ENCODE peak calls at places on chromosomes 6 and 20, in five cellular contexts. U, M, X, G and L are unnamed samples.

GRCh38 chr20:1933465-1933870 is 38.3 kb downstream of the SIRPA start:
- DNase-seq in U (peak), M (peak), X (peak), G (no peak), L (no peak)

GRCh38 chr6:79895382-79896100 is 51.8 kb downstream of the ELOVL4 start:
- DNase-seq in U (no peak), M (peak), X (no peak), G (no peak), L (no peak)

GRCh38 chr6:50989123-50989522 is 170.5 kb downstream of the TFAP2B start:
- DNase-seq in U (no peak), M (no peak), X (no peak), G (no peak), L (no peak)

GRCh38 chr20:34040300-34041015 is 46.7 kb downstream of the RALY start:
- DNase-seq in U (no peak), M (no peak), X (peak), G (no peak), L (no peak)

GRCh38 chr6:15761045-15761502 is 98.2 kb upstream of the DTNBP1 start:
- DNase-seq in U (no peak), M (no peak), X (no peak), G (no peak), L (no peak)

GRCh38 chr6:106520711-106521367 is 108.5 kb downstream of the RTN4IP1 start:
- DNase-seq in U (no peak), M (no peak), X (peak), G (no peak), L (no peak)

GRCh38 chr20:39893013-39893685 is 795.9 kb downstream of the MAFB start:
- DNase-seq in U (no peak), M (peak), X (no peak), G (no peak), L (no peak)

GRCh38 chr6:82751718-82752117 is 313.9 kb downstream of the UBE3D start:
- DNase-seq in U (no peak), M (no peak), X (no peak), G (no peak), L (no peak)

GRCh38 chr6:89495961-89496535 is 63.1 kb downstream of the ANKRD6 start:
- DNase-seq in U (no peak), M (no peak), X (no peak), G (no peak), L (no peak)

GRCh38 chr20:36313476-36313875 is 7.3 kb downstream of the DLGAP4 start:
- DNase-seq in U (peak), M (no peak), X (no peak), G (no peak), L (no peak)

GRCh38 chr6:159874475-159874874 is 16.3 kb upstream of the MAS1 start:
- DNase-seq in U (peak), M (peak), X (peak), G (no peak), L (peak)

GRCh38 chr6:36109092-36109491 is 21.2 kb upstream of the MAPK13 start:
- DNase-seq in U (no peak), M (no peak), X (no peak), G (no peak), L (no peak)

GRCh38 chr6:68054776-68055175 is 580.3 kb upstream of the ADGRB3 start:
- DNase-seq in U (no peak), M (peak), X (no peak), G (no peak), L (no peak)

GRCh38 chr6:99801805-99802204 is 192.2 kb downstream of the MCHR2 start:
- DNase-seq in U (no peak), M (no peak), X (no peak), G (no peak), L (no peak)

GRCh38 chr20:18543932-18544331 is 23.3 kb upstream of the SMIM26 start:
- DNase-seq in U (no peak), M (no peak), X (peak), G (no peak), L (no peak)

GRCh38 chr20:24972341-24972740 is 20.2 kb downstream of the APMAP start:
- DNase-seq in U (no peak), M (no peak), X (no peak), G (no peak), L (no peak)

GRCh38 chr6:127352519-127352918 is 9.1 kb upstream of the ECHDC1 start:
- DNase-seq in U (no peak), M (no peak), X (no peak), G (no peak), L (no peak)

GRCh38 chr6:117976030-117976651 is 69.1 kb downstream of the SLC35F1 start:
- DNase-seq in U (no peak), M (peak), X (no peak), G (no peak), L (no peak)

GRCh38 chr6:118644007-118644406 is 7.4 kb downstream of the CEP85L start:
- DNase-seq in U (no peak), M (peak), X (no peak), G (no peak), L (no peak)

GRCh38 chr6:37838209-37838921 is 18.8 kb downstream of the ZFAND3 start:
- DNase-seq in U (no peak), M (no peak), X (no peak), G (no peak), L (no peak)

GRCh38 chr6:158143700-158144099 is 24.4 kb downstream of the SERAC1 start:
- DNase-seq in U (no peak), M (no peak), X (no peak), G (no peak), L (no peak)

GRCh38 chr6:142155895-142156757 is 9.1 kb downstream of the VTA1 start:
- DNase-seq in U (no peak), M (peak), X (no peak), G (no peak), L (no peak)

GRCh38 chr20:50790651-50791277 is 4.1 kb upstream of the BCAS4 start:
- DNase-seq in U (peak), M (peak), X (peak), G (peak), L (peak)

GRCh38 chr20:50788045-50788867 is 6.6 kb upstream of the BCAS4 start:
- DNase-seq in U (no peak), M (peak), X (no peak), G (no peak), L (peak)

GRCh38 chr20:50792708-50793574 is 1.9 kb upstream of the BCAS4 start:
- DNase-seq in U (no peak), M (peak), X (no peak), G (no peak), L (peak)

GRCh38 chr20:50788868-50789125 is 6.1 kb upstream of the BCAS4 start:
- DNase-seq in U (no peak), M (no peak), X (no peak), G (no peak), L (no peak)

DNA sequence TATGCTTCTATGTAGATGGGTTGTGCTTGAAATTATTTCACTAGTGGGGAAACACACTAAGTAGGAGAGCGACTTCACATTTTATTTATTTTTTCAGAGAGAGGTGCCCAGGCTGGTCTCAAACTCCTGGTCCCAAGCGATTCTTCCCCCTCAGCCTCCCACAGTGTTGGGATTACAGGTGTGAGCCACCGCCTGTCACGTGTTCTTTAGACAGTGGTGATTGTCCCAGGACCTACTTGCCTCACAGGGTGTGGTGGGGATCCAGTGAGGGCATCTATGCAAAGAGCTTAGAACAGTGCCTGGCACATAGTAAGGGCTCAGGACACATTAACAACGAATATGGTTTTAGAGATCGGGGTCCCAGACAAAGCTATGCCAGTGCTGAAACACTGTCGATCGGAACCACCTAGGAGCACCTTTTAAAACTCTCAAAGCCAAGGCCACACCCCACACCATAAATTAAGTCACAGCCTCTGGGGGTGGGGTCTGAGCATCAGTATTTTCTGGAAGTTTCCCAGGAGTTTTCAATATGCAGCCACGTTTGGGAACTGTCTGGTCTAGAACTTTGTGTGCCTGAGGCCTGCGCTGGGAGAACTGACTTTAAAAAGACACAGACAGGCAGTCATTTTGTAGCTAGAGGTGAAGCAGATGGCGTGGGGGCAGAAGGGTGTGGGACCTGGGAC is 4.8 kb upstream of the BCAS4 start:
- DNase-seq in U (no peak), M (no peak), X (no peak), G (no peak), L (no peak)
- H3K27ac ChIP-seq in U (peak), M (peak), X (peak), G (peak), L (peak)

GRCh38 chr6:151044465-151045441 is 179.3 kb downstream of the MTHFD1L start:
- DNase-seq in U (peak), M (peak), X (peak), G (peak), L (no peak)

GRCh38 chr6:151041686-151042085 is 176.2 kb downstream of the MTHFD1L start:
- DNase-seq in U (no peak), M (no peak), X (no peak), G (no peak), L (no peak)

GRCh38 chr6:151038616-151039015 is 173.1 kb downstream of the MTHFD1L start:
- DNase-seq in U (no peak), M (no peak), X (no peak), G (no peak), L (no peak)

DNA sequence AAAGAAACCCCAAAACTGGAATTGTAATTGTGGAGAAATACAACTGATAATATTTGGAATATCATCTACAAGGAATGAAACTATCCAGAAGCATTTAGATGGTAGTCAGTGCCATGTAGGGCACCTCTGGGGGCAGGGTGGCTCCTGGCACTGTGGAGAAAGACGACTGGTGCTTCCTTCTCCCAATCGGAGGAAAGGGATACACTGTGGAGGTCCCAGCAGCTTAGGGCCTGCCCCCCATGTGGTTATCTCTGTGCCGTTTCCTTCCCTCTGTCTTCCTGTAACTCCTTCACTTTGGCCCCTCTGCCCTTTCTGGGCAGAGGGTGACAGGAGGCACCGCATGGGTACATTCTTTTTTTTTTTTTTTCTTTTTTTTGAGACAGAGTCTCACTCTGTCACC is 178.4 kb downstream of the MTHFD1L start:
- DNase-seq in U (no peak), M (no peak), X (no peak), G (no peak), L (no peak)
- H3K27ac ChIP-seq in U (peak), M (peak), X (peak), G (peak), L (no peak)

GRCh38 chr6:170286246-170286933 is 4.5 kb downstream of the DLL1 start:
- DNase-seq in U (no peak), M (peak), X (no peak), G (no peak), L (peak)

GRCh38 chr6:170288091-170288631 is 2.7 kb downstream of the DLL1 start:
- DNase-seq in U (no peak), M (no peak), X (no peak), G (no peak), L (peak)

GRCh38 chr6:170289108-170289931 is 1.6 kb downstream of the DLL1 start:
- DNase-seq in U (no peak), M (no peak), X (no peak), G (no peak), L (peak)

GRCh38 chr6:170286934-170287265 is 4.0 kb downstream of the DLL1 start:
- DNase-seq in U (no peak), M (no peak), X (no peak), G (no peak), L (peak)

GRCh38 chr6:170287371-170287876 is 3.5 kb downstream of the DLL1 start:
- DNase-seq in U (no peak), M (no peak), X (no peak), G (no peak), L (peak)
- H3K27ac ChIP-seq in U (no peak), M (no peak), X (peak), G (no peak), L (peak)

GRCh38 chr20:50995506-50995905 is 27.4 kb downstream of the KCNG1 start:
- DNase-seq in U (no peak), M (peak), X (no peak), G (no peak), L (no peak)
- H3K27ac ChIP-seq in U (no peak), M (no peak), X (no peak), G (no peak), L (no peak)

GRCh38 chr20:44686934-44687333 is 28.2 kb upstream of the CCN5 start:
- DNase-seq in U (peak), M (no peak), X (no peak), G (no peak), L (no peak)

GRCh38 chr20:44684047-44684965 is 30.9 kb upstream of the CCN5 start:
- DNase-seq in U (peak), M (no peak), X (no peak), G (no peak), L (no peak)

GRCh38 chr20:44678990-44679611 is 27.6 kb upstream of the ADA start:
- DNase-seq in U (no peak), M (no peak), X (no peak), G (no peak), L (no peak)

GRCh38 chr20:44681796-44682566 is 30.5 kb upstream of the ADA start:
- DNase-seq in U (peak), M (no peak), X (no peak), G (no peak), L (no peak)

DNA sequence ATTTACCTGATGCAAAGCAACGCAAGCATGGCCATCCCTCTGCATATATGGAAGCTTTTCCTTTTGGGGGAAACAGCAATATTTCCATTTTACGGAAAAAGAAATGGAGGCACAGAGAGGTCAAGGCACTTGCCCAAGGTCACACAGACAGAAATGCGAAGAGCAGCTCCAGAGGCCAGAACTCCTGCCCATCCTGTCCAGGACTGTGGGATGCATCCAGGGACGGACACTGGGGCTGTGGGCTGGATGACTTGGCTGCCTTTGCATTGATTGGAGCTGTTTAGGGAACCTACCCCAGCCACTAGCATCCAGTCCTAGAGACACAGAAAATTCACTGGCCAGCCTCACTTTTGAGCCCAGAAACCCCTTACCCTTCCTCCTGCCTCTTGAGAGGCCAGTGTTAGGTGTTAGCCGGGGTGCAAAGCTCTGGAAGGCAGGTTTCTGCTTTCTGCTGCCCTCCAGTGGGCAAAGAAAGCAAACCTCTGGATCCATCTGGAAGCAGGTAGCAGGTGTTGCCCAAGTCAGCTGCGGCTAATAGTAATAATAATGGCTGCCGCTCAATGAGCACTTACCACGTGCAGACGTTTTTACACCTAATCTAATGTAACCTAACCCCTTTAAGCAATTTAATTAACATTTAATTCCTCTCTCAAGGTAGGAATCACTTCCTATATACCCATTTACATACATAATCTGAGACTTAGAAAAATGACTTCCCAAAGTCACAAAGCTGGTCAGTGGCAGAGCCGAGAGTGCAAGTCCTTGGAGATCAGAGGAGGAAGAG is 31.7 kb upstream of the CCN5 start:
- DNase-seq in U (peak), M (no peak), X (no peak), G (no peak), L (peak)
- H3K27ac ChIP-seq in U (no peak), M (no peak), X (no peak), G (no peak), L (no peak)

GRCh38 chr6:6969761-6970223 is 138.0 kb upstream of the RREB1 start:
- DNase-seq in U (no peak), M (peak), X (no peak), G (no peak), L (no peak)
- H3K27ac ChIP-seq in U (no peak), M (no peak), X (no peak), G (no peak), L (no peak)

DNA sequence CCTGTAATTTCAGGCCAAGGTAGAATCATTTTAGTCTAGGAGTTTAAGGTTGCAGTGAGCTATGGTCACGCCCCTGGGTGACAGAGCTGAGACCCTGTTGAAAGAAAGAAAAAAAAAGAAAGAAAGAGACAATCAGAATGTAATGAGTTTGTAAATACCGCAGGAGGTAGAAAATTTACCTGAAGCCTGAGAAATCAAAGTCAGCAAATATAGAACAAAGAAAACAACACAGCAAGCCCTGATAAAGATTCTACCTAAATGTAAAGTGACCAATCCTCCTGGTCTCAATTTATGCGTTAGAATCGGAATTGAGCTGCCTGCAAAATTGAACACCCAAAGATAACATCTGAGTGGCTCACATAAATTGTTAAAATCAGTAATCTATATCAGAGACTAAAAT is 146.5 kb upstream of the ZNF184 start:
- DNase-seq in U (no peak), M (no peak), X (no peak), G (no peak), L (no peak)
- H3K27ac ChIP-seq in U (no peak), M (no peak), X (no peak), G (no peak), L (no peak)

DNA sequence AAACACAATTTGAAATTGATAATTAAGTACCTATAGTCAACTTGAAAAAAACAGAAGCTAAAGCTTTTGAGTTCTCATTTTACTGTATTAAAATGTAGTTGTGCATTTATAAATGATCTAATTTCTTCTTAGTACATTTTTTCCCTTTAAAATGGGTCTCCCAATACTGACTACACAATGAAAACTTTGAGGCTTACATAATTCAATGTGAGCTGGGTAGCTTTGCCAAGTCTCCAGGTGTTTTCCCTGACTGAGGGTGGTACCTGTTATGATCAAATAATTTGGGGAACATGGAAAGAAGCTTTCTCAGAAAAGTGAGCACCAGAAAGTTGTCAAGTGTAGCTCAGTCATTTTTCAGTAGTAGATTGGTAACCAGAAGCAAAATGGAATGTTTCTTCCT is 74.3 kb downstream of the ARMC2 start:
- DNase-seq in U (no peak), M (no peak), X (no peak), G (no peak), L (no peak)
- H3K27ac ChIP-seq in U (no peak), M (no peak), X (no peak), G (no peak), L (no peak)